ENCODE peak calls at places on chromosomes 5 and 9, in five cellular contexts. One of them, this sample, is unnamed.

GRCh38 chr9:3526903-3527652 is 1.3 kb upstream of the RFX3 start:
- DNase-seq in central memory CD4-positive, alpha-beta T cell: peak; percentile 83
- DNase-seq in non-pigmented ciliary epithelial cell: no peak
- DNase-seq in left ventricle myocardium superior: no peak
- DNase-seq in PC-9: peak; percentile 15
- DNase-seq in this sample: peak; percentile 5

GRCh38 chr9:97387936-97388684 is 23.8 kb upstream of the TDRD7 start:
- DNase-seq in central memory CD4-positive, alpha-beta T cell: no peak
- DNase-seq in PC-9: no peak
- DNase-seq in non-pigmented ciliary epithelial cell: no peak
- DNase-seq in left ventricle myocardium superior: no peak
- DNase-seq in this sample: no peak

GRCh38 chr9:107706706-107707105 is 217.1 kb upstream of the KLF4 start:
- DNase-seq in non-pigmented ciliary epithelial cell: no peak
- DNase-seq in left ventricle myocardium superior: no peak
- DNase-seq in PC-9: no peak
- DNase-seq in central memory CD4-positive, alpha-beta T cell: no peak
- DNase-seq in this sample: no peak

GRCh38 chr5:123803359-123803758 is 291.4 kb downstream of the CSNK1G3 start:
- DNase-seq in left ventricle myocardium superior: no peak
- DNase-seq in non-pigmented ciliary epithelial cell: no peak
- DNase-seq in PC-9: no peak
- DNase-seq in central memory CD4-positive, alpha-beta T cell: no peak
- DNase-seq in this sample: no peak

GRCh38 chr5:29382735-29383280 is 1810.7 kb upstream of the CDH6 start:
- DNase-seq in central memory CD4-positive, alpha-beta T cell: no peak
- DNase-seq in left ventricle myocardium superior: no peak
- DNase-seq in PC-9: peak; percentile 31
- DNase-seq in non-pigmented ciliary epithelial cell: no peak
- DNase-seq in this sample: no peak

GRCh38 chr5:180521591-180521990 is 27.4 kb downstream of the CNOT6 start:
- DNase-seq in PC-9: no peak
- DNase-seq in central memory CD4-positive, alpha-beta T cell: no peak
- DNase-seq in left ventricle myocardium superior: no peak
- DNase-seq in non-pigmented ciliary epithelial cell: no peak
- DNase-seq in this sample: no peak

GRCh38 chr9:87490907-87491306 is 6.8 kb upstream of the DAPK1 start:
- DNase-seq in left ventricle myocardium superior: no peak
- DNase-seq in non-pigmented ciliary epithelial cell: no peak
- DNase-seq in central memory CD4-positive, alpha-beta T cell: no peak
- DNase-seq in PC-9: no peak
- DNase-seq in this sample: no peak

GRCh38 chr9:1200847-1201251 is 150.7 kb downstream of the DMRT2 start:
- DNase-seq in central memory CD4-positive, alpha-beta T cell: no peak
- DNase-seq in PC-9: no peak
- DNase-seq in left ventricle myocardium superior: peak; percentile 31
- DNase-seq in non-pigmented ciliary epithelial cell: no peak
- DNase-seq in this sample: no peak

GRCh38 chr5:8188874-8189588 is 320.1 kb downstream of the MTRR start:
- DNase-seq in central memory CD4-positive, alpha-beta T cell: no peak
- DNase-seq in PC-9: no peak
- DNase-seq in non-pigmented ciliary epithelial cell: no peak
- DNase-seq in left ventricle myocardium superior: no peak
- DNase-seq in this sample: no peak

This sample was measured in HEK293T.